ENCODE peak calls at places on chromosomes 1 and 21, in seven cellular contexts. J is neuronal stem cell, C is IMR-90, V is mesendoderm, E is mesenchymal stem cell, N is trophoblast cell, L is H1. Z is an unnamed sample.
A peak's percentile ranks its signal among the peaks of the same experiment; 100 is the strongest.

GRCh38 chr21:34890724-34891609 is 158.1 kb downstream of the RUNX1 start:
- DNase-seq in V (peak; percentile 67), C (peak; percentile 48), J (peak; percentile 42), E (peak; percentile 73), N (peak; percentile 78), L (peak; percentile 67), Z (peak; percentile 46)

GRCh38 chr1:214466759-214467585 is 84.4 kb downstream of the PTPN14 start:
- DNase-seq in C (no peak), J (no peak), E (no peak), N (peak; percentile 75), V (no peak), L (no peak), Z (no peak)

GRCh38 chr1:213977486-213977842 is 10.3 kb upstream of the PROX1 start:
- DNase-seq in C (no peak), J (no peak), N (no peak), L (no peak), E (no peak), V (peak; percentile 62), Z (no peak)

GRCh38 chr1:58288624-58289142 is 257.8 kb downstream of the OMA1 start:
- DNase-seq in N (no peak), J (no peak), C (no peak), V (no peak), E (no peak), L (no peak), Z (no peak)

GRCh38 chr1:183244466-183244865 is 58.4 kb downstream of the LAMC2 start:
- DNase-seq in N (peak; percentile 96), J (no peak), E (peak; percentile 93), L (no peak), V (no peak), C (peak; percentile 28), Z (no peak)

GRCh38 chr1:154556422-154556821 is 2.0 kb downstream of the UBE2Q1 start:
- DNase-seq in J (no peak), N (peak; percentile 41), V (peak; percentile 81), C (peak; percentile 23), E (peak; percentile 30), L (no peak), Z (no peak)

GRCh38 chr1:246793331-246793890 is 69.2 kb downstream of the SCCPDH start:
- DNase-seq in V (no peak), N (no peak), J (no peak), L (no peak), C (no peak), E (no peak), Z (no peak)

GRCh38 chr21:16942703-16943102 is 570.1 kb upstream of the CXADR start:
- DNase-seq in C (peak; percentile 17), V (peak; percentile 88), N (no peak), E (peak; percentile 9), J (no peak), L (peak; percentile 51), Z (peak; percentile 69)

GRCh38 chr1:241606544-241606943 is 33.6 kb downstream of the CHML start:
- DNase-seq in V (no peak), N (no peak), E (no peak), J (no peak), C (no peak), L (no peak), Z (no peak)

GRCh38 chr1:184035719-184036516 is 1.6 kb downstream of the COLGALT2 start:
- DNase-seq in V (peak; percentile 30), N (peak; percentile 20), J (no peak), E (no peak), C (no peak), L (no peak), Z (no peak)

GRCh38 chr1:154386643-154387352 is 18.3 kb upstream of the IL6R start:
- DNase-seq in L (no peak), C (no peak), V (no peak), E (no peak), J (no peak), N (no peak), Z (no peak)

GRCh38 chr1:182662121-182662890 is 22.1 kb downstream of the RGS8 start:
- DNase-seq in N (peak; percentile 8), V (peak; percentile 69), C (no peak), E (peak; percentile 10), J (no peak), L (no peak), Z (peak; percentile 50)

GRCh38 chr1:47742890-47743760 is 254.1 kb downstream of the TRABD2B start:
- DNase-seq in N (no peak), V (no peak), L (no peak), C (no peak), J (no peak), E (no peak), Z (no peak)

GRCh38 chr1:83631836-83632235 is 367.1 kb downstream of the TTLL7 start:
- DNase-seq in C (no peak), L (no peak), E (no peak), J (no peak), V (no peak), N (peak; percentile 78), Z (no peak)

GRCh38 chr1:101905298-101905794 is 91.4 kb downstream of the OLFM3 start:
- DNase-seq in J (no peak), E (no peak), N (no peak), C (no peak), V (no peak), L (no peak), Z (no peak)

GRCh38 chr1:167425482-167425881 is 92.8 kb downstream of the CD247 start:
- DNase-seq in L (no peak), C (no peak), V (no peak), N (no peak), J (no peak), E (no peak), Z (peak; percentile 59)

GRCh38 chr1:78491311-78492071 is 717 bp downstream of the PTGFR start:
- DNase-seq in V (peak; percentile 82), N (peak; percentile 99), J (peak; percentile 23), E (peak; percentile 23), C (peak; percentile 61), L (peak; percentile 65), Z (peak; percentile 47)

GRCh38 chr1:231160851-231161710 is 777 bp upstream of the TRIM67 start:
- DNase-seq in N (no peak), E (no peak), J (no peak), L (peak; percentile 54), V (no peak), C (no peak), Z (no peak)

GRCh38 chr1:3283849-3284248 is 170.6 kb upstream of the ARHGEF16 start:
- DNase-seq in E (no peak), C (no peak), N (no peak), V (peak; percentile 38), J (peak; percentile 37), L (peak; percentile 88), Z (peak; percentile 73)

GRCh38 chr1:54885863-54886723 is 902 bp downstream of the DHCR24 start:
- DNase-seq in V (peak; percentile 82), N (peak; percentile 52), C (no peak), J (no peak), E (peak; percentile 39), L (peak; percentile 55), Z (no peak)

GRCh38 chr1:17691147-17691634 is 63.9 kb upstream of the ACTL8 start:
- DNase-seq in N (no peak), C (no peak), J (no peak), E (no peak), V (peak; percentile 72), L (no peak), Z (no peak)

GRCh38 chr21:17796037-17796403 is 23.1 kb downstream of the C21orf91 start:
- DNase-seq in L (no peak), V (no peak), E (no peak), C (no peak), J (no peak), N (peak; percentile 25), Z (no peak)

GRCh38 chr1:156880473-156880872 is 13.0 kb upstream of the PEAR1 start:
- DNase-seq in C (no peak), E (no peak), L (no peak), J (no peak), V (no peak), N (no peak), Z (no peak)

GRCh38 chr1:206935491-206936067 is 10.7 kb downstream of the PIGR start:
- DNase-seq in L (peak; percentile 83), C (peak; percentile 7), E (peak; percentile 49), J (no peak), N (peak; percentile 76), V (peak; percentile 87), Z (peak; percentile 90)

GRCh38 chr1:40914927-40915569 is 52.9 kb upstream of the CITED4 start:
- DNase-seq in C (no peak), L (no peak), V (no peak), N (no peak), J (no peak), E (no peak), Z (no peak)

GRCh38 chr1:244067893-244068292 is 16.8 kb downstream of the ZBTB18 start:
- DNase-seq in J (no peak), C (peak; percentile 46), V (no peak), E (no peak), L (no peak), N (no peak), Z (no peak)

GRCh38 chr1:239112536-239112935 is 273.8 kb upstream of the CHRM3 start:
- DNase-seq in E (no peak), C (no peak), L (no peak), N (no peak), V (no peak), J (no peak), Z (no peak)
- H2BK120ac ChIP-seq in E (no peak overlapping the region), C (no peak overlapping the region), L (no peak overlapping the region), N (no peak overlapping the region), V (no peak overlapping the region), J (no peak overlapping the region), Z (no peak overlapping the region)

GRCh38 chr1:177703888-177704446 is 265.9 kb downstream of the SEC16B start:
- DNase-seq in C (no peak), J (no peak), E (no peak), L (no peak), V (peak; percentile 3), N (peak; percentile 8), Z (no peak)
- H3K4ac ChIP-seq in C (no peak overlapping the region), J (no peak overlapping the region), E (no peak overlapping the region), L (no peak overlapping the region), V (no peak overlapping the region), N (no peak overlapping the region), Z (no peak overlapping the region)

DNA sequence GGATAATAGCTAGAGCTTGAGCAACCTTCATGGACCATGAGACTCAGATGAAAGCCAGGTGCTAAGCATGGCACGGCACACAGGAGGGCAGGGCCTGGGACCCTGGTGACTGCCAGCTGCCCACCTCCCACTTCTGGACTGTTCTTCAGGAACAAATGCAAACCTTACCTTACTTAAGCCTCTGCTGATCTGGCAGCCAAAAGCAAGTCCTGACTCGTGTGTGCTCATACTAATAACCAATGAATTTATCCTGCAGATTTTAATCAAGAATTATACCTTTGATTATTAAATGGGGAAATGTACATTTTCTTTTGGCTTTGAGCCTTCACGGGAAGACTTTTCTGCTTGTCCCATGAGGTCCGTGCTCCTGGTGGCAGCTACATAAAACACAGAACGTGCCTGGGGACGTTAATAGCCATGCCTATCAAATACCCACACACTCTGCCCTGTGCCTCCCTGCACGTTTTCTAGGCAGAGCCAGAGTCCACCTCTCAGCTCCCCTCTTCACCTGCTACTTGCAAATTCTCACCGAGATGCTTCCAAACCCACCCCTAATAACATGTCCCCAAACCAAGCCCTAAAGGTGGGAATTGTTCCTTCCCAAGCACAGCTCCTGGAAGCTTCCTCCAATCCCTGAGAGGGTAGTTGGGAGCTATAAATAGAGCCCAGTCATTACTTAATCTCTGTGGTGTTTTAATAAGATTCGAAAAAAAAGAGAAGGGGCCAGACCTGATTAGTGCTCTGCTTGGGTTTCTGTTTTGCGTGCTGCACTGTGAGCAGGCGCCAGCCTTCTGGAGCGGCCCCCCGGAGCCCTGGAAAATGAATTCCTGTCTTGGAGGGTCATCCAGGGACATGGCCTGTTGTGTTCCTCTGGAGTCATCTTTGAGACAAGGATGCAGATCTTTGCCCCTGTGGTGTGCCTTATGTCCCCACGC is 33.5 kb downstream of the SLC1A7 start:
- DNase-seq in J (no peak), V (peak; percentile 35), N (no peak), L (no peak), C (peak; percentile 65), E (peak; percentile 95), Z (no peak)
- H3K27ac ChIP-seq in J (no peak overlapping the region), V (no peak overlapping the region), N (no peak overlapping the region), L (no peak overlapping the region), C (peak overlapping the region; percentile 96), E (no peak overlapping the region), Z (no peak overlapping the region)

GRCh38 chr21:38911523-38912354 is 106.0 kb downstream of the ETS2 start:
- DNase-seq in E (no peak), N (no peak), V (no peak), L (peak; percentile 29), C (no peak), J (no peak), Z (no peak)
- H2BK120ac ChIP-seq in E (peak overlapping the region; percentile 21), N (no peak overlapping the region), V (no peak overlapping the region), L (no peak overlapping the region), C (no peak overlapping the region), J (no peak overlapping the region), Z (no peak overlapping the region)

Z was measured in H9.